ENCODE peak calls at places on chromosomes 5 and 9, in nine cellular contexts. R is cardiac fibroblast, U is HL-60, W is skeletal muscle cell, I is MM.1S, G is iPS DF 6.9, Q is neuronal stem cell, M is left lung, X is lower lobe of right lung. A is an unnamed sample.

GRCh38 chr5:172502410-172502809 is 48.1 kb upstream of the SH3PXD2B start:
- DNase-seq in R (no peak), U (no peak), W (no peak), I (no peak), G (no peak), Q (no peak), M (no peak), X (no peak), A (no peak)

GRCh38 chr5:10315181-10315580 is 7.5 kb upstream of the CMBL start:
- DNase-seq in R (no peak), U (no peak), W (no peak), I (no peak), G (no peak), Q (no peak), M (no peak), X (no peak), A (no peak)

GRCh38 chr9:4084440-4084818 is 215.4 kb downstream of the GLIS3 start:
- DNase-seq in R (peak), U (no peak), W (no peak), I (no peak), G (no peak), Q (no peak), M (no peak), X (no peak), A (no peak)

GRCh38 chr5:157915638-157916037 is 56.7 kb upstream of the CLINT1 start:
- DNase-seq in R (peak), U (no peak), W (peak), I (no peak), G (no peak), Q (no peak), M (peak), X (peak), A (peak)

GRCh38 chr9:105233836-105234235 is 10.6 kb upstream of the SLC44A1 start:
- DNase-seq in R (peak), U (no peak), W (no peak), I (no peak), G (no peak), Q (no peak), M (no peak), X (no peak), A (peak)

GRCh38 chr5:86570427-86571083 is 47.2 kb upstream of the COX7C start:
- DNase-seq in R (no peak), U (no peak), W (no peak), I (no peak), G (no peak), Q (no peak), M (no peak), X (no peak), A (no peak)

GRCh38 chr5:160064441-160064840 is 54.8 kb downstream of the PWWP2A start:
- DNase-seq in R (no peak), U (no peak), W (no peak), I (no peak), G (no peak), Q (no peak), M (no peak), X (no peak), A (no peak)

GRCh38 chr9:133098104-133098754 is 22.8 kb downstream of the RALGDS start:
- DNase-seq in R (no peak), U (no peak), W (no peak), I (no peak), G (no peak), Q (no peak), M (peak), X (no peak), A (no peak)

GRCh38 chr5:172683696-172684464 is 42.8 kb downstream of the NEURL1B start:
- DNase-seq in R (no peak), U (no peak), W (no peak), I (no peak), G (no peak), Q (no peak), M (peak), X (no peak), A (no peak)

GRCh38 chr5:138725885-138726457 is 27.3 kb upstream of the CTNNA1 start:
- DNase-seq in R (peak), U (no peak), W (no peak), I (no peak), G (no peak), Q (peak), M (no peak), X (no peak), A (no peak)

GRCh38 chr9:117860849-117861248 is 156.6 kb downstream of the TLR4 start:
- DNase-seq in R (no peak), U (no peak), W (no peak), I (no peak), G (no peak), Q (no peak), M (no peak), X (no peak), A (no peak)

GRCh38 chr9:135501261-135502167 is 1.0 kb downstream of the MRPS2 start:
- DNase-seq in R (no peak), U (no peak), W (no peak), I (no peak), G (no peak), Q (no peak), M (peak), X (peak), A (no peak)

GRCh38 chr5:84086517-84086916 is 298.2 kb downstream of the EDIL3 start:
- DNase-seq in R (no peak), U (no peak), W (no peak), I (no peak), G (no peak), Q (no peak), M (no peak), X (no peak), A (no peak)

GRCh38 chr5:154358410-154359221 is 87.2 kb upstream of the SAP30L start:
- DNase-seq in R (peak), U (no peak), W (no peak), I (no peak), G (no peak), Q (no peak), M (no peak), X (no peak), A (no peak)

DNA sequence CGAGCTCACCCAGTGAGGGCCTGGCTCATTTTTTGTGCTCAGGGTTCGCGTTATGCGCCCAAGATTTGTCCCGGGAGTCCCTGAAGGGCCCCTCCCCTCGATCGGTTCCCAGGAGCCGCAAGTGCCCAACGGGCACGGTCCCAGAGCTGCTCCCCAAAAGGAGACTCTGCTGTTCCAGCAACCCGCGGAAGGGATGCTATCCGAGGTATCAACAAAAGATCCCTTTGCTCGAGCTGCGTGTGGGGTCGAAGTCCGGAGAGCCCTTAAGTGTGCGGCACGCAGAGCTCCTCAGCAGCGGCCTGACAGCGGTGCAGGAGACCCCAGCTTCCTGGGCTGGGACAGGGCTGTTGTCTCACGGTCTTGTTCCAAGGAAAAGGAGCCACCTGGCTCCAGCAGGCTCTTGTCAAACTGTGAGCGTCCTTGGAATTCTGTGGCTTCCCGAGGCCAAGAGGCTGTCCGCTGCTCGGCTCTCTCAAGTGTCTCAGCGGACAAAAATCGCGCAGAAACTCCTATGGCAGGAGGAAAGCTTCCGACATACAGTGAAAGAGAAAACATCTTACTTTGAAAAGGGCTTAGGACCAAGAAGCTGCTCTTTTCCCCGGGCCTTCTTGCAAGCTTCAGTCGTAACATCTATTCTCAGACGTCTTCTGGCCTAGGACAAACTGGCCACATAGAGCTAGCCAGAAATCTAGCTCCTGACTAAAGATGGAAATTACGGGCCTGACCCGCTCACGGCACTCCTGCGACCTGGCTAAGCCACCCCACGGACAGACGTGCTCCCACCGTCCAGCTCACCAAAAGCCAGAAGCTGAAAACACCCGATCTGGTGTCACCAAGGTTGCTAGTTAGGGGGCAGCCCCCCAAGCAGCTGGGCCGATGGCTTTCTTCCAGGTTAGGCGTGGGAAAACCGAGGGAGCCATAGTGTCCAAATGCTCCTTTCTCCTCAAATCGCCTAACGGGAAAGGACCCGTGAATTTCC is 2.6 kb upstream of the FOXB2 start:
- DNase-seq in R (no peak), U (no peak), W (no peak), I (no peak), G (no peak), Q (peak), M (no peak), X (no peak), A (no peak)
- H3K4me3 ChIP-seq in R (no peak), U (no peak), W (no peak), I (no peak), G (peak), Q (peak), M (no peak), X (no peak), A (no peak)

GRCh38 chr5:132778129-132778528 is 1.1 kb upstream of the SEPTIN8 start:
- DNase-seq in R (no peak), U (no peak), W (no peak), I (no peak), G (no peak), Q (no peak), M (no peak), X (no peak), A (no peak)
- H3K4me3 ChIP-seq in R (peak), U (no peak), W (peak), I (peak), G (no peak), Q (no peak), M (peak), X (peak), A (peak)

GRCh38 chr9:120366646-120367019 is 213.3 kb downstream of the CDK5RAP2 start:
- DNase-seq in R (peak), U (no peak), W (peak), I (no peak), G (peak), Q (no peak), M (no peak), X (no peak), A (peak)
- H3K4me3 ChIP-seq in R (no peak), U (no peak), W (no peak), I (no peak), G (no peak), Q (no peak), M (no peak), X (no peak), A (no peak)

GRCh38 chr9:137236936-137237421 is 4.1 kb upstream of the TUBB4B start:
- DNase-seq in R (no peak), U (no peak), W (no peak), I (no peak), G (no peak), Q (no peak), M (no peak), X (no peak), A (no peak)
- H3K4me3 ChIP-seq in R (no peak), U (peak), W (no peak), I (no peak), G (no peak), Q (peak), M (peak), X (no peak), A (no peak)

GRCh38 chr5:135565256-135565655 is 13.5 kb downstream of the CXCL14 start:
- DNase-seq in R (no peak), U (no peak), W (no peak), I (no peak), G (no peak), Q (no peak), M (no peak), X (no peak), A (no peak)

GRCh38 chr5:135561266-135561665 is 17.5 kb downstream of the CXCL14 start:
- DNase-seq in R (no peak), U (no peak), W (no peak), I (no peak), G (no peak), Q (no peak), M (no peak), X (no peak), A (no peak)

GRCh38 chr5:135565691-135566421 is 12.9 kb downstream of the CXCL14 start:
- DNase-seq in R (peak), U (peak), W (no peak), I (peak), G (no peak), Q (peak), M (peak), X (peak), A (no peak)

GRCh38 chr5:135566422-135567416 is 12.1 kb downstream of the CXCL14 start:
- DNase-seq in R (no peak), U (no peak), W (no peak), I (no peak), G (no peak), Q (no peak), M (peak), X (no peak), A (no peak)

DNA sequence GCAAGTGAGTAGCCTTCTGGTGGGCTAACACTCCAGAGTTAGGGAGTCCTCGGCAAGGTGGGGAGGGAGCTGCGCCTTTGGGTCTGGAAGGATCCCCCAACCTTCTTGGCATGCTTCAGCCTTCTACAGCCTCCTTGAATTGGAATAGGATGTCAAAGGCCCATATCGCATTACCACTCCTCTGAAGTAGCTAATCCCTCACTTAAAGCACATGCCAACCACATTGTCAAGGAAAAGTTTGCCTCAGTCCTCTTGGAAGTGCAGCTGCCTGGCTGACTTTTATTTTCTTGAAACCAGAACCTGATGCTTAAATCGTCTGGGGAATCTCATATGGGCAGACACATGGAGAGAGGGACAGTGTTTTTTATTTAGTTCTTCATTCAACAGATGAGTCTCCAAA is 14.5 kb downstream of the CXCL14 start:
- DNase-seq in R (no peak), U (no peak), W (no peak), I (no peak), G (no peak), Q (no peak), M (no peak), X (no peak), A (no peak)
- H3K4me3 ChIP-seq in R (no peak), U (no peak), W (no peak), I (no peak), G (no peak), Q (no peak), M (no peak), X (no peak), A (no peak)

DNA sequence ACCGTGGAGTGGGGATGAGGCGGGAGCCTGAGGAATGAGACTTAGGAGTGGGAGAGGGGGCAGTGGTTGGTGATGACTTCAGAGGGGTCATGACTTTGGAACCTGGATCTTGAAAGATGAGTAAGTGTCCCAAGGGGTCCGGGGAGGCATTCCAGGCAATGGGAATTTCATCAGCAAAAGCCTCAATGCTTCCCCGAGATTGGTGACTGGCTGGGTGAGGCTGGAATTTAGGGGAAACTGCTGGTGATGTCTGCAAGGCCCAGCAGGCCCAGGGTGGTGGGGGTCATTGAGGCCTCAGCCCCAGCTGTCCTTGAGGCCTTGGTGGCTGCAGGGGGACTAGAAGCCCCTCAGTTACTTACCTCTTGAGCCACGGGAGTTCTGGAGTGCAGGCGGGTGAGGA is 7.5 kb downstream of the NDST1 start:
- DNase-seq in R (peak), U (no peak), W (peak), I (no peak), G (no peak), Q (no peak), M (no peak), X (no peak), A (no peak)
- H3K4me3 ChIP-seq in R (no peak), U (no peak), W (no peak), I (no peak), G (no peak), Q (no peak), M (no peak), X (no peak), A (no peak)

GRCh38 chr9:97425992-97426336 is 14.1 kb downstream of the TDRD7 start:
- DNase-seq in R (no peak), U (no peak), W (no peak), I (no peak), G (no peak), Q (no peak), M (no peak), X (no peak), A (no peak)

GRCh38 chr9:97425336-97425991 is 13.6 kb downstream of the TDRD7 start:
- DNase-seq in R (no peak), U (no peak), W (no peak), I (no peak), G (no peak), Q (no peak), M (no peak), X (no peak), A (no peak)

GRCh38 chr9:97430316-97430715 is 18.4 kb downstream of the TDRD7 start:
- DNase-seq in R (no peak), U (no peak), W (no peak), I (no peak), G (no peak), Q (no peak), M (no peak), X (no peak), A (no peak)

GRCh38 chr9:97431549-97432143 is 19.8 kb downstream of the TDRD7 start:
- DNase-seq in R (no peak), U (no peak), W (no peak), I (no peak), G (no peak), Q (no peak), M (no peak), X (no peak), A (no peak)

GRCh38 chr9:97427885-97428284 is 16.0 kb downstream of the TDRD7 start:
- DNase-seq in R (no peak), U (no peak), W (no peak), I (no peak), G (no peak), Q (no peak), M (no peak), X (no peak), A (no peak)
- H3K4me3 ChIP-seq in R (no peak), U (no peak), W (no peak), I (no peak), G (no peak), Q (no peak), M (no peak), X (no peak), A (no peak)

DNA sequence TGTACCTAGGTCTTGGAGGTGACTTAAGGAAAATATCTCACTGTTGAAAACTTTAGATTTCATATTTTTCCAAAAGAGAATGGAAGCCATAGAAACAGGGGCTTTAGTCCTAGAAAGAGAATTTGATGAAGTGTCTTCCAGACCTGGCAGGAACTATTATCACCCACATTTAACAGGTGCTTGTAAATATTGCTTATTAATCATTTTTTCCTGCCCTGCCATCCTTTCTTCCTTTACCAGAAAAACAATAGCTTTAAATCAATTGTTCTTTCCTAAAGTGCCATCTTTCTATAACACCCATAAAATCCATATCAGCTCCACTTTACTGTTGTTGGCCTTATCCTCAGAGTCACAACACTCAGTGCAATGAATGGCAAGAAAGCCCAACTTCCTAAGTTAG is 350.9 kb downstream of the YTHDC2 start:
- DNase-seq in R (no peak), U (no peak), W (no peak), I (no peak), G (no peak), Q (no peak), M (no peak), X (no peak), A (no peak)
- H3K4me3 ChIP-seq in R (no peak), U (no peak), W (no peak), I (no peak), G (no peak), Q (no peak), M (no peak), X (no peak), A (no peak)

GRCh38 chr9:129336130-129336528 is 158.1 kb upstream of the IER5L start:
- DNase-seq in R (peak), U (no peak), W (no peak), I (no peak), G (no peak), Q (no peak), M (no peak), X (no peak), A (peak)
- H3K4me3 ChIP-seq in R (no peak), U (no peak), W (no peak), I (peak), G (no peak), Q (no peak), M (peak), X (peak), A (no peak)